ENCODE peak calls at places on chromosomes 16 and 17, in seven cellular contexts. F, V, W, K, X, J and E are unnamed samples.

GRCh38 chr17:38883592-38884526 is 14.0 kb downstream of the LASP1 start:
- DNase-seq in F (no peak), V (no peak), W (no peak), K (no peak), X (no peak), J (no peak), E (no peak)

GRCh38 chr16:10938321-10938720 is 3.9 kb downstream of the DEXI start:
- DNase-seq in F (no peak), V (no peak), W (no peak), K (no peak), X (no peak), J (no peak), E (no peak)

GRCh38 chr17:64502809-64503208 is 3.3 kb downstream of the DDX5 start:
- DNase-seq in F (no peak), V (no peak), W (no peak), K (no peak), X (no peak), J (no peak), E (no peak)

GRCh38 chr16:53773150-53773846 is 69.3 kb downstream of the FTO start:
- DNase-seq in F (peak; percentile 33), V (no peak), W (no peak), K (no peak), X (peak; percentile 72), J (peak; percentile 1), E (peak; percentile 71)

GRCh38 chr16:85153656-85154091 is 41.4 kb upstream of the CIBAR2 start:
- DNase-seq in F (no peak), V (no peak), W (no peak), K (no peak), X (no peak), J (no peak), E (no peak)

GRCh38 chr16:53502331-53503269 is at the start of gene AKTIP:
- DNase-seq in F (no peak), V (no peak), W (peak; percentile 43), K (no peak), X (peak; percentile 41), J (peak; percentile 90), E (peak; percentile 4)

GRCh38 chr16:53059672-53060071 is 4.9 kb downstream of the CHD9 start:
- DNase-seq in F (no peak), V (no peak), W (no peak), K (no peak), X (no peak), J (no peak), E (no peak)

GRCh38 chr16:27405546-27406451 is 3.8 kb downstream of the IL21R start:
- DNase-seq in F (no peak), V (no peak), W (peak; percentile 81), K (no peak), X (no peak), J (no peak), E (no peak)

GRCh38 chr16:85607331-85607765 is 5.8 kb upstream of the GSE1 start:
- DNase-seq in F (no peak), V (no peak), W (no peak), K (no peak), X (no peak), J (no peak), E (no peak)

GRCh38 chr17:57751348-57751970 is 6.4 kb upstream of the CCDC182 start:
- DNase-seq in F (no peak), V (no peak), W (no peak), K (no peak), X (no peak), J (no peak), E (no peak)

GRCh38 chr16:58249780-58250478 is 44.9 kb downstream of the PRSS54 start:
- DNase-seq in F (no peak), V (peak; percentile 82), W (peak; percentile 70), K (peak; percentile 84), X (peak; percentile 80), J (peak; percentile 66), E (peak; percentile 60)